ENCODE peak calls at places on chromosomes 13 and 19, in four cellular contexts. One of them, this sample, is unnamed.

GRCh38 chr19:11963566-11964355 is 1.1 kb upstream of the ZNF763 start:
- DNase-seq in left kidney: peak
- DNase-seq in ovary: peak
- DNase-seq in activated effector memory CD4-positive, alpha-beta T cell treated with Interleukin-2 at 50 U/mL for 16 hours: peak
- DNase-seq in this sample: no peak

GRCh38 chr19:3372413-3372812 is 6.0 kb downstream of the NFIC start:
- DNase-seq in left kidney: no peak
- DNase-seq in ovary: no peak
- DNase-seq in activated effector memory CD4-positive, alpha-beta T cell treated with Interleukin-2 at 50 U/mL for 16 hours: no peak
- DNase-seq in this sample: no peak

GRCh38 chr19:49676136-49676689 is 858 bp upstream of the PRMT1 start:
- DNase-seq in left kidney: peak
- DNase-seq in ovary: peak
- DNase-seq in activated effector memory CD4-positive, alpha-beta T cell treated with Interleukin-2 at 50 U/mL for 16 hours: no peak
- DNase-seq in this sample: peak

GRCh38 chr13:48437381-48437780 is 24.5 kb upstream of the LPAR6 start:
- DNase-seq in left kidney: peak
- DNase-seq in ovary: peak
- DNase-seq in activated effector memory CD4-positive, alpha-beta T cell treated with Interleukin-2 at 50 U/mL for 16 hours: no peak
- DNase-seq in this sample: no peak

GRCh38 chr19:56823956-56824355 is 16.6 kb downstream of the PEG3 start:
- DNase-seq in left kidney: no peak
- DNase-seq in ovary: no peak
- DNase-seq in activated effector memory CD4-positive, alpha-beta T cell treated with Interleukin-2 at 50 U/mL for 16 hours: no peak
- DNase-seq in this sample: no peak

GRCh38 chr13:73015799-73016198 is 43.0 kb upstream of the KLF5 start:
- DNase-seq in left kidney: no peak
- DNase-seq in ovary: no peak
- DNase-seq in activated effector memory CD4-positive, alpha-beta T cell treated with Interleukin-2 at 50 U/mL for 16 hours: no peak
- DNase-seq in this sample: no peak

GRCh38 chr19:8571006-8571411 is 6.2 kb downstream of the MYO1F start:
- DNase-seq in left kidney: no peak
- DNase-seq in ovary: no peak
- DNase-seq in activated effector memory CD4-positive, alpha-beta T cell treated with Interleukin-2 at 50 U/mL for 16 hours: peak
- DNase-seq in this sample: no peak

GRCh38 chr19:19911150-19911549 is 10.4 kb downstream of the ZNF93 start:
- DNase-seq in left kidney: no peak
- DNase-seq in ovary: no peak
- DNase-seq in activated effector memory CD4-positive, alpha-beta T cell treated with Interleukin-2 at 50 U/mL for 16 hours: no peak
- DNase-seq in this sample: no peak

GRCh38 chr19:18290250-18291018 is 9.0 kb upstream of the JUND start:
- DNase-seq in left kidney: no peak
- DNase-seq in ovary: no peak
- DNase-seq in activated effector memory CD4-positive, alpha-beta T cell treated with Interleukin-2 at 50 U/mL for 16 hours: peak
- DNase-seq in this sample: no peak

GRCh38 chr19:6065685-6066365 is 44.5 kb downstream of the RFX2 start:
- DNase-seq in left kidney: peak
- DNase-seq in ovary: no peak
- DNase-seq in activated effector memory CD4-positive, alpha-beta T cell treated with Interleukin-2 at 50 U/mL for 16 hours: peak
- DNase-seq in this sample: peak

GRCh38 chr19:50815443-50815842 is 8.1 kb downstream of the KLK1 start:
- DNase-seq in left kidney: no peak
- DNase-seq in ovary: no peak
- DNase-seq in activated effector memory CD4-positive, alpha-beta T cell treated with Interleukin-2 at 50 U/mL for 16 hours: no peak
- DNase-seq in this sample: no peak

GRCh38 chr13:51007216-51007615 is 97.6 kb downstream of the RNASEH2B start:
- DNase-seq in left kidney: no peak
- DNase-seq in ovary: no peak
- DNase-seq in activated effector memory CD4-positive, alpha-beta T cell treated with Interleukin-2 at 50 U/mL for 16 hours: no peak
- DNase-seq in this sample: no peak

GRCh38 chr13:109628251-109628699 is 158.1 kb downstream of the IRS2 start:
- DNase-seq in left kidney: no peak
- DNase-seq in ovary: no peak
- DNase-seq in activated effector memory CD4-positive, alpha-beta T cell treated with Interleukin-2 at 50 U/mL for 16 hours: no peak
- DNase-seq in this sample: no peak

GRCh38 chr19:39181500-39182173 is 15.1 kb upstream of the NCCRP1 start:
- DNase-seq in left kidney: no peak
- DNase-seq in ovary: no peak
- DNase-seq in activated effector memory CD4-positive, alpha-beta T cell treated with Interleukin-2 at 50 U/mL for 16 hours: no peak
- DNase-seq in this sample: no peak

GRCh38 chr19:58153386-58153785 is 2.8 kb upstream of the ZNF329 start:
- DNase-seq in left kidney: no peak
- DNase-seq in ovary: no peak
- DNase-seq in activated effector memory CD4-positive, alpha-beta T cell treated with Interleukin-2 at 50 U/mL for 16 hours: no peak
- DNase-seq in this sample: no peak

GRCh38 chr19:9869008-9869617 is 34.0 kb downstream of the PIN1 start:
- DNase-seq in left kidney: no peak
- DNase-seq in ovary: no peak
- DNase-seq in activated effector memory CD4-positive, alpha-beta T cell treated with Interleukin-2 at 50 U/mL for 16 hours: no peak
- DNase-seq in this sample: no peak

GRCh38 chr13:35765941-35766340 is 289.5 kb upstream of the MAB21L1 start:
- DNase-seq in left kidney: no peak
- DNase-seq in ovary: no peak
- DNase-seq in activated effector memory CD4-positive, alpha-beta T cell treated with Interleukin-2 at 50 U/mL for 16 hours: no peak
- DNase-seq in this sample: no peak

GRCh38 chr13:50080158-50080855 is 65.1 kb downstream of the KCNRG start:
- DNase-seq in left kidney: peak
- DNase-seq in ovary: no peak
- DNase-seq in activated effector memory CD4-positive, alpha-beta T cell treated with Interleukin-2 at 50 U/mL for 16 hours: peak
- DNase-seq in this sample: peak

GRCh38 chr13:45138282-45138681 is 18.0 kb downstream of the GTF2F2 start:
- DNase-seq in left kidney: no peak
- DNase-seq in ovary: no peak
- DNase-seq in activated effector memory CD4-positive, alpha-beta T cell treated with Interleukin-2 at 50 U/mL for 16 hours: no peak
- DNase-seq in this sample: no peak

GRCh38 chr19:39110263-39110967 is 15.2 kb upstream of the PAK4 start:
- DNase-seq in left kidney: peak
- DNase-seq in ovary: peak
- DNase-seq in activated effector memory CD4-positive, alpha-beta T cell treated with Interleukin-2 at 50 U/mL for 16 hours: peak
- DNase-seq in this sample: peak

This sample was measured in LoVo.